ENCODE peak calls at places on chromosomes 3 and 15, in four cellular contexts. One of them, this sample, is unnamed.
A peak's percentile ranks its signal among the peaks of the same experiment; 100 is the strongest.

GRCh38 chr3:127670761-127671522 is 1.8 kb upstream of the ABTB1 start:
- DNase-seq in cardiac muscle cell: no peak
- DNase-seq in IMR-90: no peak
- DNase-seq in RWPE1: no peak
- DNase-seq in this sample: peak; percentile 87

GRCh38 chr15:52261498-52262242 is 33.9 kb downstream of the MYO5C start:
- DNase-seq in IMR-90: peak; percentile 77
- DNase-seq in cardiac muscle cell: peak; percentile 88
- DNase-seq in RWPE1: peak; percentile 86
- DNase-seq in this sample: no peak

GRCh38 chr3:181719298-181719859 is 7.7 kb downstream of the SOX2 start:
- DNase-seq in RWPE1: no peak
- DNase-seq in cardiac muscle cell: no peak
- DNase-seq in IMR-90: no peak
- DNase-seq in this sample: no peak

GRCh38 chr3:157921767-157922166 is 184.5 kb downstream of the SHOX2 start:
- DNase-seq in RWPE1: no peak
- DNase-seq in cardiac muscle cell: no peak
- DNase-seq in IMR-90: no peak
- DNase-seq in this sample: no peak

GRCh38 chr3:129794319-129795201 is 99.0 kb downstream of the TMCC1 start:
- DNase-seq in IMR-90: no peak
- DNase-seq in cardiac muscle cell: peak; percentile 46
- DNase-seq in RWPE1: peak; percentile 89
- DNase-seq in this sample: no peak

GRCh38 chr3:43906847-43907507 is 216.2 kb downstream of the ABHD5 start:
- DNase-seq in cardiac muscle cell: no peak
- DNase-seq in IMR-90: no peak
- DNase-seq in RWPE1: no peak
- DNase-seq in this sample: no peak

GRCh38 chr3:184676927-184677326 is 34.9 kb downstream of the MAGEF1 start:
- DNase-seq in IMR-90: no peak
- DNase-seq in RWPE1: no peak
- DNase-seq in cardiac muscle cell: no peak
- DNase-seq in this sample: no peak

GRCh38 chr3:47250309-47251060 is 32.1 kb downstream of the KIF9 start:
- DNase-seq in cardiac muscle cell: peak; percentile 56
- DNase-seq in RWPE1: no peak
- DNase-seq in IMR-90: peak; percentile 23
- DNase-seq in this sample: peak; percentile 42

GRCh38 chr15:63156086-63156707 is 1.1 kb downstream of the RPS27L start:
- DNase-seq in RWPE1: no peak
- DNase-seq in cardiac muscle cell: no peak
- DNase-seq in IMR-90: no peak
- DNase-seq in this sample: no peak

GRCh38 chr3:157531771-157532170 is 28.6 kb upstream of the VEPH1 start:
- DNase-seq in RWPE1: no peak
- DNase-seq in IMR-90: peak; percentile 21
- DNase-seq in cardiac muscle cell: peak; percentile 43
- DNase-seq in this sample: no peak

GRCh38 chr3:55431041-55431440 is 56.1 kb downstream of the WNT5A start:
- DNase-seq in IMR-90: no peak
- DNase-seq in cardiac muscle cell: no peak
- DNase-seq in RWPE1: no peak
- DNase-seq in this sample: no peak

GRCh38 chr3:106823706-106824105 is 553.5 kb upstream of the CCDC54 start:
- DNase-seq in RWPE1: no peak
- DNase-seq in IMR-90: no peak
- DNase-seq in cardiac muscle cell: no peak
- DNase-seq in this sample: no peak

GRCh38 chr3:158685151-158685550 is 12.7 kb upstream of the LXN start:
- DNase-seq in RWPE1: no peak
- DNase-seq in IMR-90: no peak
- DNase-seq in cardiac muscle cell: peak; percentile 22
- DNase-seq in this sample: no peak

GRCh38 chr3:48993834-48994233 is 3.8 kb downstream of the P4HTM start:
- DNase-seq in RWPE1: no peak
- DNase-seq in IMR-90: no peak
- DNase-seq in cardiac muscle cell: no peak
- DNase-seq in this sample: no peak

GRCh38 chr15:52343831-52344230 is 48.2 kb upstream of the MYO5C start:
- DNase-seq in RWPE1: no peak
- DNase-seq in cardiac muscle cell: no peak
- DNase-seq in IMR-90: peak; percentile 50
- DNase-seq in this sample: no peak

GRCh38 chr3:9704343-9705322 is 1.0 kb downstream of the CPNE9 start:
- DNase-seq in cardiac muscle cell: peak; percentile 43
- DNase-seq in IMR-90: peak; percentile 15
- DNase-seq in RWPE1: peak; percentile 55
- DNase-seq in this sample: no peak

GRCh38 chr3:133037440-133037839 is 751 bp upstream of the TMEM108 start:
- DNase-seq in RWPE1: no peak
- DNase-seq in IMR-90: no peak
- DNase-seq in cardiac muscle cell: no peak
- DNase-seq in this sample: no peak

GRCh38 chr3:50604110-50604621 is 7.4 kb downstream of the CISH start:
- DNase-seq in cardiac muscle cell: no peak
- DNase-seq in RWPE1: no peak
- DNase-seq in IMR-90: no peak
- DNase-seq in this sample: no peak

GRCh38 chr15:47813985-47814384 is 96.7 kb downstream of the SEMA6D start:
- DNase-seq in IMR-90: no peak
- DNase-seq in cardiac muscle cell: no peak
- DNase-seq in RWPE1: no peak
- DNase-seq in this sample: no peak

GRCh38 chr3:16461463-16462245 is 51.8 kb downstream of the RFTN1 start:
- DNase-seq in cardiac muscle cell: no peak
- DNase-seq in RWPE1: no peak
- DNase-seq in IMR-90: no peak
- DNase-seq in this sample: no peak

GRCh38 chr3:128547368-128547987 is 54.5 kb upstream of the GATA2 start:
- DNase-seq in RWPE1: no peak
- DNase-seq in cardiac muscle cell: peak; percentile 68
- DNase-seq in IMR-90: peak; percentile 67
- DNase-seq in this sample: no peak

GRCh38 chr3:139121513-139122220 is 77.0 kb upstream of the PRR23C start:
- DNase-seq in IMR-90: peak; percentile 73
- DNase-seq in RWPE1: no peak
- DNase-seq in cardiac muscle cell: peak; percentile 69
- DNase-seq in this sample: no peak

GRCh38 chr3:158460929-158461328 is 110.1 kb upstream of the MLF1 start:
- DNase-seq in IMR-90: peak; percentile 45
- DNase-seq in cardiac muscle cell: peak; percentile 38
- DNase-seq in RWPE1: no peak
- DNase-seq in this sample: no peak

GRCh38 chr3:126474498-126475410 is 937 bp downstream of the ZXDC start:
- DNase-seq in RWPE1: no peak
- DNase-seq in cardiac muscle cell: peak; percentile 53
- DNase-seq in IMR-90: peak; percentile 35
- DNase-seq in this sample: peak; percentile 90
- TF ChIP-seq CTCF in RWPE1: no peak
- TF ChIP-seq CTCF in cardiac muscle cell: no peak
- TF ChIP-seq CTCF in IMR-90: no peak
- TF ChIP-seq CTCF in this sample: no peak

GRCh38 chr3:52682016-52682415 is 3.7 kb downstream of the PBRM1 start:
- DNase-seq in IMR-90: peak; percentile 85
- DNase-seq in RWPE1: no peak
- DNase-seq in cardiac muscle cell: peak; percentile 84
- DNase-seq in this sample: no peak
- TF ChIP-seq CTCF in IMR-90: peak; percentile 33
- TF ChIP-seq CTCF in RWPE1: no peak
- TF ChIP-seq CTCF in cardiac muscle cell: peak; percentile 25
- TF ChIP-seq CTCF in this sample: peak; percentile 69

DNA sequence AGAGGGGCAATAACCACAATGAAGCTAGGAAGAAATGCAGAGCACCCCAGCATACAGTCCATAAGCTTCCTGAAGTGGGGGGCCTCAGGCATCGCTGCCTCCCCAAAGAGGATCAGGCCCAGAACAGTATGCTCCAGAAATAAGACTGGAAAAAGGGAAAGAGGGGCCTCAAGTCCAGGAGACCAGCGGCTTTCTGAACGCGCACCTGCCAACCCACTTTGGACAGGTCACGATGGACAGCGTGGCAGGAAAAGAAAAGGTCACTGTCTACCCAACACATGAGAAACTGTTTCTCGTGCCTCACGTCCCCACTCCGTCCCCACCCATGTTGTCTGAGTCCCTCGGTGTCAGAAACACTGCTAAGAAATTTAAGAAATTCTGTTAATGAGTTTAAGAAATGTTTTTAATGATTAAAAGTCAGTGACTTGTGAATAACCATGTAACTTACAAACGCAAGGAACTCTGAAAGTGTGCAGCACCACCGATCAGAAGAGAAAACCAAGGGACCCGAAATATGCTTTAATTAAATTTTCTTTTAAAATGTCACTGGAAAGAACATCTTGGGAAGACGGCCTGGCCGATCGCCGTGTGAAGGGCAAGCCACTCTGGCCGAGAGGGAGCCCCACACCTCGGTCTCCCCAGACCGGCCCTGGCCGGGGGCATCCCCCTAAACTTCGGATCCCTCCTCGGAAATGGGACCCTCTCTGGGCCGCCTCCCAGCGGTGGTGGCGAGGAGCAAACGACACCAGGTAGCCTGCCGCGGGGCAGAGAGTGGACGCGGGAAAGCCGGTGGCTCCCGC is 1.7 kb upstream of the PPARG start:
- DNase-seq in cardiac muscle cell: peak; percentile 45
- DNase-seq in RWPE1: no peak
- DNase-seq in IMR-90: no peak
- DNase-seq in this sample: no peak
- TF ChIP-seq CTCF in cardiac muscle cell: no peak
- TF ChIP-seq CTCF in RWPE1: peak; percentile 20
- TF ChIP-seq CTCF in IMR-90: no peak
- TF ChIP-seq CTCF in this sample: peak; percentile 63

DNA sequence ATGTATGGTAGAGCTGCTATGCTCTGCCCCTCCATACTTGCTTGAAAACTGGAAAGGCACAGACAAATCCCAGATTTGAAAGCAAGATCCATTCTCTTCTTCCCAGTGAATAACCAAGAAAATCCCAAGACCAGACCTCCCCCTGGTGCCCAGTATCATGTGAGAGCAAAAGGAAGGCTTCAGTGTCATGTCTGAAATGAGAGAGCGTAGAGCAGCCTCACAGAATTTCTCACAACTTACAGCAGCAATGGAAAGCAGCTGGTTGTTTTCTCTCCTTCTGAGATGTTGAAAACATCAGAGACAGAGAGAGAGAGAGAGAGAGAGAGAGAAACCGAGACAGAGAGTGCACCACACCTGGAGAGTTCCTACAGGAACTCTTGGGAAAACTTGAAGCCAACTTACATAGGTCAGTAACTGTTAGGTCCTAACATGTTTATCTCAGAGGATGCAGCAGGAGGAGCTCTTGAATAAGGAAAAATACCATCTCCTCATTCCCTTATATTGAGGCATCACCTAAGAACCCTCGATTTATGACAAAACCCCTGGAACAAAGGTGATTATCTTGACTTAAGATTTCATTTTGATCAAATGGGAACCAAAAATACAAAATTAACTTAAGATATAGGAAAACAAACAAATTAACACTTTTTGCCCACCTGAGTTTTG is 273.3 kb downstream of the NSUN3 start:
- DNase-seq in cardiac muscle cell: peak; percentile 57
- DNase-seq in IMR-90: peak; percentile 70
- DNase-seq in RWPE1: peak; percentile 19
- DNase-seq in this sample: no peak
- TF ChIP-seq CTCF in cardiac muscle cell: peak; percentile 41
- TF ChIP-seq CTCF in IMR-90: peak; percentile 70
- TF ChIP-seq CTCF in RWPE1: peak; percentile 18
- TF ChIP-seq CTCF in this sample: peak; percentile 89

This sample was measured in chondrocyte.